ENCODE peak calls at places on chromosomes 13 and 19, in seven cellular contexts. C, L, M, S, F, N and U are unnamed samples. For H3K4me1, the result is how much of the 10 kb centered on the place peaks cover.

GRCh38 chr19:28213476-28214082 is 999.4 kb downstream of the UQCRFS1 start:
- DNase-seq in C (no peak), L (no peak), M (no peak), S (no peak), F (no peak), N (no peak), U (no peak)

GRCh38 chr19:55341191-55342043 is 1.7 kb downstream of the KMT5C start:
- DNase-seq in C (peak), L (peak), M (peak), S (peak), F (peak), N (peak), U (peak)

GRCh38 chr19:16442386-16443276 is 29.1 kb downstream of the EPS15L1 start:
- DNase-seq in C (no peak), L (no peak), M (peak), S (no peak), F (no peak), N (no peak), U (no peak)

GRCh38 chr19:4606921-4607678 is 32.2 kb upstream of the TNFAIP8L1 start:
- DNase-seq in C (peak), L (no peak), M (peak), S (no peak), F (no peak), N (no peak), U (peak)

GRCh38 chr19:3095375-3096191 is 1.4 kb downstream of the GNA11 start:
- DNase-seq in C (peak), L (peak), M (peak), S (peak), F (peak), N (peak), U (peak)

GRCh38 chr13:33968520-33969507 is 150.9 kb downstream of the RFC3 start:
- DNase-seq in C (no peak), L (no peak), M (peak), S (no peak), F (no peak), N (no peak), U (no peak)

GRCh38 chr19:29944415-29945012 is 2.5 kb downstream of the URI1 start:
- DNase-seq in C (no peak), L (no peak), M (no peak), S (no peak), F (no peak), N (no peak), U (no peak)

GRCh38 chr19:56309511-56310185 is 5.0 kb downstream of the ZSCAN5A start:
- DNase-seq in C (peak), L (peak), M (peak), S (peak), F (peak), N (peak), U (no peak)

GRCh38 chr13:26628706-26629105 is 71.2 kb downstream of the WASF3 start:
- DNase-seq in C (no peak), L (no peak), M (peak), S (peak), F (no peak), N (no peak), U (peak)

GRCh38 chr19:840519-841206 is at the start of gene PRTN3:
- DNase-seq in C (no peak), L (no peak), M (no peak), S (no peak), F (no peak), N (no peak), U (no peak)

GRCh38 chr13:27266937-27267336 is 3.7 kb upstream of the RASL11A start:
- DNase-seq in C (no peak), L (no peak), M (no peak), S (no peak), F (no peak), N (no peak), U (no peak)

GRCh38 chr13:99990045-99990977 is 8.7 kb downstream of the ZIC2 start:
- DNase-seq in C (peak), L (no peak), M (no peak), S (no peak), F (no peak), N (no peak), U (no peak)

GRCh38 chr13:25136872-25137623 is 35.0 kb downstream of the AMER2 start:
- DNase-seq in C (no peak), L (no peak), M (no peak), S (no peak), F (no peak), N (no peak), U (no peak)

GRCh38 chr19:31107096-31107495 is 242.1 kb downstream of the TSHZ3 start:
- DNase-seq in C (no peak), L (no peak), M (no peak), S (no peak), F (no peak), N (no peak), U (no peak)

GRCh38 chr13:110593430-110594130 is 21.8 kb upstream of the NAXD start:
- DNase-seq in C (no peak), L (no peak), M (peak), S (peak), F (no peak), N (peak), U (no peak)

GRCh38 chr19:19514881-19515763 is at the start of gene TSSK6:
- DNase-seq in C (no peak), L (no peak), M (no peak), S (no peak), F (no peak), N (no peak), U (peak)

GRCh38 chr13:96551540-96551939 is 442.7 kb downstream of the OXGR1 start:
- DNase-seq in C (no peak), L (no peak), M (peak), S (no peak), F (no peak), N (no peak), U (no peak)

GRCh38 chr19:34985249-34986022 is 14.7 kb upstream of the GRAMD1A start:
- DNase-seq in C (peak), L (no peak), M (no peak), S (no peak), F (no peak), N (peak), U (peak)

GRCh38 chr19:31666126-31666525 is 316.9 kb upstream of the TSHZ3 start:
- DNase-seq in C (no peak), L (no peak), M (no peak), S (no peak), F (no peak), N (no peak), U (no peak)

GRCh38 chr13:36819811-36820140 is 754 bp downstream of the RFXAP start:
- DNase-seq in C (no peak), L (no peak), M (peak), S (peak), F (peak), N (no peak), U (no peak)

GRCh38 chr19:22620912-22621311 is 13.2 kb upstream of the ZNF492 start:
- DNase-seq in C (peak), L (peak), M (no peak), S (no peak), F (no peak), N (no peak), U (no peak)

GRCh38 chr19:6076675-6077463 is 33.4 kb downstream of the RFX2 start:
- DNase-seq in C (peak), L (no peak), M (no peak), S (no peak), F (no peak), N (no peak), U (no peak)

GRCh38 chr19:54136086-54136863 is 1.3 kb upstream of the CNOT3 start:
- DNase-seq in C (peak), L (no peak), M (peak), S (no peak), F (no peak), N (no peak), U (peak)

DNA sequence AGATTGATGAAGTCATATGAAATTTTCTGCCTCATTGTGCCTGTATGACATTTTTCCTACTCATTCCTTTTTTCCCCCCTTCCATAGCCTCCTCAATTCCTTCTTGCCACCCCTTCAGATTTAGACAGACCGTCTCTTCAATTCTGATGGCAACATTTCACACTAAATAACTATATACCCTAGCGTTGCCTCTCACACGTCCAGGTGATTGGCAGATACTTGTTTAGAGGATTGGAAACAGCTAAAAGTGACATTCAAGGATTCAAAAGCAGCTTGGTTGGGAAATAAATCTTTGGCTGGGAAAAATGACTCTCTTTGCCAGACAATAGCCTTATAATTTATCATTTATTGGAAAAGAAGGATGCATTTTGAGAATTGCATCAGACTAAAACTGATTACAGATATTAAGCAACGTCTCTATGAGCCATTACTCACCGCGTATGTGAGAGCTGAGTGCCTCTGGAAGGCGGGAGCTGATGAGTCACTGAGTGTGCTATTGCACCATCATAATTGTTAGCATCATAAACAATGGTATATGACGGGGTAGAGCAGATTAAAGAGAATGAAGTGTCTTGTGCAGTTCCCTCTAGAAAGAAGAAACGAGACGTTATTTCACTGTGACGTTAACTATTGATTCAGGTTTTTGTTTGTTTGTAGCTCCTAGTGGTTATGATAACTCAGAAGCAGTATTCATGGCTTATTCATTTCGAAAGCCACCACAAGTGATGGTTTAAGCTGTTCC is 61.1 kb upstream of the FAM216B start:
- DNase-seq in C (peak), L (no peak), M (peak), S (no peak), F (no peak), N (no peak), U (no peak)
- H3K27ac ChIP-seq in C (peak), L (no peak), M (peak), S (no peak), F (no peak), N (no peak), U (no peak)

GRCh38 chr13:23610187-23610576 is 40.0 kb downstream of the TNFRSF19 start:
- DNase-seq in C (no peak), L (no peak), M (no peak), S (no peak), F (no peak), N (no peak), U (no peak)
- H3K4me1 ChIP-seq in C (under half), L (under half), M (under half), S (under half), F (under half), N (under half), U (under half)

DNA sequence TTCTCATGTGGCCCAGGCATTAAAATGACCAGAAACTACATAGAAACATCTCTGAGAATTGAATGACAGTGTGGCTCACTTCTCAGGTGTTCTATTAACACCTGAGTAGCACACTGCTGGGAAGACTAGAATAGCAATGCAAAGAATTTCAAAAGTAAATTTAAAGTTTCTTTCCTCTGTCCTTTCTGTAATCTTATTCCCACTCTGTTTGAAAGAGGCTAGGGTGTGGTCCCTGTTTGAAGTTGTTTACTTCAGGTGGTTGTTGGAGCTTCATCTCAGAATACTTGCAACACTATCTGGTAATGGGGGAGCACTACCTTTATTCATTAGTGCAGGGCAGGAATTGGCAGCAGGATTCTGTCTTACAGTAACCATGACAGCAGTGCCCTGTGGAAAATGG is 1210.3 kb upstream of the ATXN8OS start:
- DNase-seq in C (no peak), L (no peak), M (no peak), S (no peak), F (no peak), N (no peak), U (no peak)
- H3K27ac ChIP-seq in C (no peak), L (no peak), M (peak), S (no peak), F (no peak), N (no peak), U (no peak)

DNA sequence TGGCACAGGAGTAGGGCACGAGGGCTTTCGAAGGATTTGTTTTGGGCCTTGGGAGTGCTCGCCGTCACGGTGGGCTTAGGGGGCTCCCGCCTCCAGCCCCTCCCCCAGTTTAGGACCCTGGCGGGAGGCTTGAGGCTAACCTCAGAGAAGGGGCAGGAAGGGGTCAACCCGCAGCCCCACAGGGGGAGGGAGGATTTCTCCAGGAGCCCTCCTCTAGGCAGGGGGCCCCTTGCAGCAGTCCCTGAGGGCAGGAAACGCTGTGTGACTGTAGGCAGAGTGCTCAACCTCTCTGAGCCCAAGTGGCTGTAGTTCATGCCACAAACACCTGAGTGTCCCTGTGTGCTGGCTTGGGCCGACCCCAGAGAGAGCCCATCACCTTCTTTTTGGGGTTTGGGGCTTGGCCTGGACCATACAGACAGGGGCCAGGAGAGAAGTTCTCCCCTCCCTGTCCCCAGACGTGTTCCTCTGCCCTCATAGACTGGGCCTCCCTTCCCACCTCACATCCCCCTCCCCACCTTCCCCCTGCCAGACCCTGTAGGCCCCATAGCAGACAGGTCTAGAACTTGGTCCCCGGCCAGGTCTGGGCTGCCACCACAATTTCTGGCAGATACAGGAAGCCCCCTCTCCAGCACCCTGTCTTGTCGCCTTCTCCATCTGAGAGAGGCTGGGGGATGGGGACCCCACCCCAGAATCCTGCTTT is 8.1 kb downstream of the ISYNA1 start:
- DNase-seq in C (peak), L (no peak), M (no peak), S (peak), F (no peak), N (no peak), U (no peak)
- H3K4me1 ChIP-seq in C (under half), L (under half), M (under half), S (under half), F (half or more), N (under half), U (under half)

DNA sequence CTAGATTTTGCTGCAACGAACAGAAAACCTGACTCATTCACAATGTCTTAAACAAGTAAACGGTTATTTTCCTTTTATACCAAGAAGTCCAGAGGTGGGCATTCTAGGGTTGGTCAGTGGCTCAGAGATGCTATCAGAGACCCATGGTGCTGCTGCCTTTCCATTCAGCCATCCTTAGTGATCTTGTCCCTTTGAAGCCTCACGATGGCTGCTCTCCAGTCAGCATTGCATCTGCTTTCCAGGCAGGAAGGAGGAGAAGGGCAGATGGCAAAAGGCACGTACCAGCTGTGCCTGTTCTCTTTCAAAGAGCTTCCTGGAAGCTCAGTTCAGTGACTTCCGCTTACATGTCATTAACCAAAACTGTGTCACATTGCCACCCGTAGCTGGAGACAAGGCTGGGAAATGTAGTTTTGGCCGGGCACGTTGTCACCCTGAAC is 30.1 kb downstream of the WDFY2 start:
- DNase-seq in C (no peak), L (no peak), M (no peak), S (peak), F (peak), N (peak), U (no peak)
- H3K27ac ChIP-seq in C (peak), L (peak), M (no peak), S (peak), F (peak), N (peak), U (no peak)